ENCODE peak calls at places on chromosomes 1 and 21, in ten cellular contexts. H is MM.1S, O is cardiac muscle cell, U is upper lobe of right lung, Q is esophagus squamous epithelium, B is fibroblast of lung, J is uterus, I is GM12878, A is lower lobe of right lung, E is spleen. K is an unnamed sample.

GRCh38 chr1:5458248-5458647 is 534.0 kb downstream of the NPHP4 start:
- DNase-seq in H (no peak), O (no peak), U (no peak), Q (no peak), B (no peak), J (no peak), I (no peak), A (no peak), E (no peak), K (no peak)

GRCh38 chr1:1529936-1530335 is 10.5 kb downstream of the TMEM240 start:
- DNase-seq in H (no peak), O (no peak), U (no peak), Q (no peak), B (no peak), J (no peak), I (no peak), A (no peak), E (no peak), K (no peak)

GRCh38 chr1:192832492-192832891 is 23.7 kb downstream of the RGS2 start:
- DNase-seq in H (no peak), O (no peak), U (no peak), Q (no peak), B (no peak), J (no peak), I (no peak), A (no peak), E (no peak), K (no peak)

GRCh38 chr1:17149771-17150170 is 30.5 kb upstream of the PADI2 start:
- DNase-seq in H (no peak), O (no peak), U (no peak), Q (no peak), B (no peak), J (no peak), I (no peak), A (no peak), E (no peak), K (no peak)

GRCh38 chr1:5707566-5708178 is 284.6 kb downstream of the NPHP4 start:
- DNase-seq in H (no peak), O (no peak), U (no peak), Q (no peak), B (no peak), J (no peak), I (no peak), A (peak), E (no peak), K (no peak)

GRCh38 chr1:98177751-98178150 is 256.9 kb upstream of the DPYD start:
- DNase-seq in H (no peak), O (no peak), U (no peak), Q (no peak), B (no peak), J (no peak), I (no peak), A (no peak), E (no peak), K (no peak)

GRCh38 chr1:9231648-9232332 is 2.8 kb upstream of the H6PD start:
- DNase-seq in H (no peak), O (no peak), U (no peak), Q (no peak), B (no peak), J (no peak), I (no peak), A (no peak), E (peak), K (peak)

GRCh38 chr1:54558434-54559030 is 10.5 kb downstream of the ACOT11 start:
- DNase-seq in H (no peak), O (no peak), U (peak), Q (no peak), B (no peak), J (no peak), I (no peak), A (no peak), E (peak), K (no peak)

GRCh38 chr21:17730782-17731181 is 88.4 kb downstream of the C21orf91 start:
- DNase-seq in H (no peak), O (no peak), U (no peak), Q (no peak), B (no peak), J (no peak), I (no peak), A (no peak), E (no peak), K (no peak)

GRCh38 chr1:177546346-177546745 is 375.6 kb downstream of the BRINP2 start:
- DNase-seq in H (no peak), O (peak), U (no peak), Q (no peak), B (no peak), J (no peak), I (no peak), A (no peak), E (no peak), K (no peak)

GRCh38 chr1:106621853-106622252 is 434.6 kb upstream of the PRMT6 start:
- DNase-seq in H (no peak), O (no peak), U (no peak), Q (no peak), B (no peak), J (no peak), I (no peak), A (no peak), E (no peak), K (no peak)

GRCh38 chr1:207085887-207086286 is 2.8 kb upstream of the C4BPB start:
- DNase-seq in H (no peak), O (no peak), U (no peak), Q (no peak), B (no peak), J (no peak), I (no peak), A (no peak), E (no peak), K (no peak)

GRCh38 chr1:59125711-59126320 is 171.1 kb upstream of the FGGY start:
- DNase-seq in H (no peak), O (no peak), U (no peak), Q (no peak), B (no peak), J (no peak), I (no peak), A (no peak), E (no peak), K (no peak)

GRCh38 chr1:194394676-194395075 is 1208.3 kb upstream of the B3GALT2 start:
- DNase-seq in H (no peak), O (no peak), U (no peak), Q (no peak), B (no peak), J (no peak), I (no peak), A (no peak), E (no peak), K (no peak)

GRCh38 chr1:219954052-219954451 is 25.7 kb upstream of the SLC30A10 start:
- DNase-seq in H (no peak), O (no peak), U (no peak), Q (no peak), B (no peak), J (no peak), I (no peak), A (no peak), E (no peak), K (no peak)

DNA sequence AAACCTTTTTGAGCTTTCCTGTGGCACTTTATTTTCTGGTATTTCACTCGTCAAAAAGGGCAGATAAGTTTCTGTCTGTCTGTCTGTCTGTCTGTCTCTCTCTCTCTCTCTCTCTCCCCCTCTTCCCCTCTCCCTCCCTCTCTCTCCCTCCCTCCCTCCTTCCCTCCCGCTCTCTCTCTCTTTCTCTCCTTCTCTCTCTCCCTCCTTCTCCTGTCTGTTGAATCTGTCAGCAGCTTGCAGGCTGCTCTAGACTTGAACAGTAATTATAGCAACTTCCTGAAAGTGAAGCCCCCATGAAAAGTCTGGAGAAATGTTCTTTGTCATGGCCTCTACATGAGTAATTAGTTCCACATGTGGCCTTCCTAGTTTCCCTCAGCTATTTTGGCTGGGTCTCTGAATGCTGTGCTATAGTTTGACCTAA is 275.2 kb upstream of the C1orf105 start:
- DNase-seq in H (no peak), O (peak), U (no peak), Q (no peak), B (peak), J (peak), I (no peak), A (no peak), E (no peak), K (no peak)
- H3K27ac ChIP-seq in H (no peak), O (peak), U (peak), Q (peak), B (peak), J (peak), I (no peak), A (peak), E (peak), K (peak)

GRCh38 chr1:151611288-151611790 is 511 bp upstream of the SNX27 start:
- DNase-seq in H (no peak), O (peak), U (no peak), Q (no peak), B (peak), J (no peak), I (no peak), A (peak), E (no peak), K (no peak)
- H3K4me3 ChIP-seq in H (peak), O (no peak), U (peak), Q (no peak), B (peak), J (no peak), I (no peak), A (peak), E (peak), K (peak)

GRCh38 chr1:175678471-175678870 is 64.9 kb downstream of the TNR start:
- DNase-seq in H (no peak), O (peak), U (no peak), Q (no peak), B (no peak), J (no peak), I (no peak), A (no peak), E (no peak), K (no peak)

GRCh38 chr1:175687699-175688098 is 55.7 kb downstream of the TNR start:
- DNase-seq in H (no peak), O (no peak), U (no peak), Q (no peak), B (no peak), J (no peak), I (no peak), A (no peak), E (no peak), K (no peak)

GRCh38 chr1:175679931-175680652 is 63.3 kb downstream of the TNR start:
- DNase-seq in H (no peak), O (no peak), U (no peak), Q (no peak), B (no peak), J (no peak), I (no peak), A (no peak), E (no peak), K (no peak)

DNA sequence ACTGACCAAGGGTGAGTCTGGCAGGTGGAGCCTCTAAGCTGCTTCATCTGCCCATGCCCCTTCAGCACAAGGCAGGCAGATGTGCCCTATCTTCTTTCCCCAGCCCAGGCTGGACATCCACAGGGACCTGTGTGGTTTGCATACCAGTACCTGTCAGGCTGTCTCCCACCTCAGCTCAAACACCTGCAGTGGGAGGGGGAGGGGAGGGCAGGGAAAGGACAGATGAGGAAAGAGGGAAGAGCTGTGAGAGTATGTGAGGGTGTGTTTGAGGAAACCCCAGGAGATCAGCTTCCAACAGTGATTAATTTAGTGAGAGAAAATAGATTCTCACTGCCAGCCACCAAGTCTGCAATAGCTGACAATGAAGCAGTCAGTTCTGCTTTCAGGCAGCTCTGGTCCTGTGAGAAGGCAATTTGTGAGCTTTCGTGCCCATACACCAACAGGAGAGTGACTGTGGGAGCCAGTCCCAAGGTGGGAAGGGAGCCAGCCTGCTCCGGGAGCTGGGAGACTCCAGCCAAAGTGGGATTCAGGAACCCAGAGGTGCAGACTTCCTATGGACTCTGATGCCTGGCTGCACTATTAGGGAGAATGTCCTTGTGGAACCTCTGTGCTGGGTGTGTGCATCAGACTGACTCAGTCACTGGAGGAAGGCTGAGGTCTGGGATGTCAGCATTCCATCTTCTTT is 59.8 kb downstream of the TNR start:
- DNase-seq in H (no peak), O (no peak), U (peak), Q (no peak), B (no peak), J (no peak), I (no peak), A (no peak), E (no peak), K (no peak)
- H3K27ac ChIP-seq in H (no peak), O (no peak), U (no peak), Q (no peak), B (no peak), J (no peak), I (no peak), A (no peak), E (no peak), K (no peak)

DNA sequence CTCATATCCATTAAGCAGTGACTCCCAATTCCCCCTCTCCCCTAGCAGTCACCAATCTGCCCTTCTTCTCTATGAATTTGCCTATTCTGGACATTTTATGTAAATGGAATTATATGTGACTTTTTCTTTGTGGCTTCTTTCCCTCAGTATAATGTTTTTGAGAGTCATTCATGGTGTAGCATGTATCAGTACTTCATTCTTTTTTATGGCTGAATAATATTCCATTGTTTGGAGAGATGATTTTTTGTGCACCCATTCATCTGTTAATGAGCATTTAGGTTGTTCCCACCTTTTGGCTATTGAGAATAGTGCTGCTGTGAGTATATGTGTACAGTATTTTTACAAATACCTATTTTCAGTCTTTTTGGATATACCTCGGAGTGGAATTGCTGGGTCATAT is 19.5 kb downstream of the OTUD3 start:
- DNase-seq in H (no peak), O (no peak), U (no peak), Q (no peak), B (no peak), J (no peak), I (no peak), A (no peak), E (no peak), K (no peak)
- H3K4me3 ChIP-seq in H (no peak), O (no peak), U (no peak), Q (no peak), B (no peak), J (no peak), I (no peak), A (no peak), E (no peak), K (no peak)

K was measured in psoas muscle.